ENCODE peak calls at places on chromosomes 16 and 17, in five cellular contexts. One of them, this sample, is unnamed.

GRCh38 chr16:17590711-17591654 is 120.2 kb upstream of the XYLT1 start:
- DNase-seq in stomach: no peak
- DNase-seq in HepG2: no peak
- DNase-seq in heart left ventricle: no peak
- DNase-seq in adrenal gland: no peak
- DNase-seq in this sample: no peak

GRCh38 chr16:74825941-74826340 is 51.3 kb upstream of the FA2H start:
- DNase-seq in stomach: no peak
- DNase-seq in heart left ventricle: no peak
- DNase-seq in adrenal gland: no peak
- DNase-seq in HepG2: no peak
- DNase-seq in this sample: no peak

GRCh38 chr16:84730406-84731106 is 30.8 kb downstream of the USP10 start:
- DNase-seq in stomach: peak; percentile 63
- DNase-seq in adrenal gland: peak; percentile 79
- DNase-seq in HepG2: peak; percentile 74
- DNase-seq in heart left ventricle: peak; percentile 57
- DNase-seq in this sample: peak; percentile 56

GRCh38 chr17:51299859-51300258 is 39.5 kb downstream of the UTP18 start:
- DNase-seq in stomach: no peak
- DNase-seq in heart left ventricle: no peak
- DNase-seq in HepG2: no peak
- DNase-seq in adrenal gland: no peak
- DNase-seq in this sample: no peak

GRCh38 chr17:73632513-73632912 is 11.7 kb downstream of the SDK2 start:
- DNase-seq in heart left ventricle: no peak
- DNase-seq in adrenal gland: no peak
- DNase-seq in stomach: no peak
- DNase-seq in HepG2: no peak
- DNase-seq in this sample: no peak

GRCh38 chr16:67926181-67926742 is 5.4 kb downstream of the CTRL start:
- DNase-seq in heart left ventricle: no peak
- DNase-seq in adrenal gland: no peak
- DNase-seq in stomach: peak; percentile 63
- DNase-seq in HepG2: no peak
- DNase-seq in this sample: no peak

GRCh38 chr16:2822158-2822495 is 5.1 kb downstream of the PRSS21 start:
- DNase-seq in HepG2: no peak
- DNase-seq in adrenal gland: peak; percentile 2
- DNase-seq in heart left ventricle: no peak
- DNase-seq in stomach: no peak
- DNase-seq in this sample: no peak

GRCh38 chr16:8678068-8678927 is 3.9 kb downstream of the ABAT start:
- DNase-seq in adrenal gland: no peak
- DNase-seq in HepG2: peak; percentile 100
- DNase-seq in stomach: no peak
- DNase-seq in heart left ventricle: no peak
- DNase-seq in this sample: peak; percentile 44

GRCh38 chr16:47204736-47205499 is 61.2 kb upstream of the NETO2 start:
- DNase-seq in stomach: no peak
- DNase-seq in HepG2: no peak
- DNase-seq in heart left ventricle: no peak
- DNase-seq in adrenal gland: no peak
- DNase-seq in this sample: no peak

GRCh38 chr17:78340183-78340955 is 19.5 kb downstream of the SOCS3 start:
- DNase-seq in stomach: no peak
- DNase-seq in HepG2: no peak
- DNase-seq in heart left ventricle: no peak
- DNase-seq in adrenal gland: no peak
- DNase-seq in this sample: no peak

GRCh38 chr17:78343099-78343432 is 16.8 kb downstream of the SOCS3 start:
- DNase-seq in HepG2: no peak
- DNase-seq in adrenal gland: peak; percentile 81
- DNase-seq in stomach: peak; percentile 52
- DNase-seq in heart left ventricle: peak; percentile 82
- DNase-seq in this sample: peak; percentile 89

GRCh38 chr17:78342438-78343098 is 17.3 kb downstream of the SOCS3 start:
- DNase-seq in heart left ventricle: peak; percentile 65
- DNase-seq in adrenal gland: peak; percentile 83
- DNase-seq in HepG2: no peak
- DNase-seq in stomach: no peak
- DNase-seq in this sample: peak; percentile 86

GRCh38 chr17:78343433-78344201 is 16.3 kb downstream of the SOCS3 start:
- DNase-seq in adrenal gland: no peak
- DNase-seq in heart left ventricle: no peak
- DNase-seq in HepG2: no peak
- DNase-seq in stomach: peak; percentile 50
- DNase-seq in this sample: peak; percentile 36

GRCh38 chr17:78341559-78342437 is 18.1 kb downstream of the SOCS3 start:
- DNase-seq in HepG2: no peak
- DNase-seq in stomach: peak; percentile 79
- DNase-seq in heart left ventricle: peak; percentile 86
- DNase-seq in adrenal gland: peak; percentile 83
- DNase-seq in this sample: peak; percentile 65
- TF ChIP-seq POLR2A in HepG2: no peak
- TF ChIP-seq POLR2A in stomach: no peak
- TF ChIP-seq POLR2A in heart left ventricle: no peak
- TF ChIP-seq POLR2A in adrenal gland: peak; percentile 29
- TF ChIP-seq POLR2A in this sample: peak; percentile 63

GRCh38 chr17:50055426-50056216 is at the start of gene ITGA3:
- DNase-seq in adrenal gland: peak; percentile 88
- DNase-seq in HepG2: no peak
- DNase-seq in stomach: peak; percentile 89
- DNase-seq in heart left ventricle: peak; percentile 80
- DNase-seq in this sample: peak; percentile 89
- TF ChIP-seq POLR2A in adrenal gland: peak; percentile 72
- TF ChIP-seq POLR2A in HepG2: no peak
- TF ChIP-seq POLR2A in stomach: no peak
- TF ChIP-seq POLR2A in heart left ventricle: no peak
- TF ChIP-seq POLR2A in this sample: peak; percentile 95

GRCh38 chr17:7686221-7687071 is 844 bp downstream of the TP53 start:
- DNase-seq in HepG2: peak; percentile 77
- DNase-seq in stomach: peak; percentile 76
- DNase-seq in heart left ventricle: peak; percentile 82
- DNase-seq in adrenal gland: peak; percentile 84
- DNase-seq in this sample: no peak
- TF ChIP-seq POLR2A in HepG2: peak; percentile 75
- TF ChIP-seq POLR2A in stomach: no peak
- TF ChIP-seq POLR2A in heart left ventricle: peak; percentile 80
- TF ChIP-seq POLR2A in adrenal gland: peak; percentile 96
- TF ChIP-seq POLR2A in this sample: peak; percentile 58

GRCh38 chr17:7016406-7016805 is 4.0 kb downstream of the RNASEK start:
- DNase-seq in HepG2: no peak
- DNase-seq in heart left ventricle: no peak
- DNase-seq in stomach: no peak
- DNase-seq in adrenal gland: no peak
- DNase-seq in this sample: no peak

GRCh38 chr17:7011942-7012254 is 526 bp upstream of the RNASEK start:
- DNase-seq in HepG2: no peak
- DNase-seq in heart left ventricle: no peak
- DNase-seq in stomach: no peak
- DNase-seq in adrenal gland: no peak
- DNase-seq in this sample: no peak

GRCh38 chr17:7015587-7016020 is 3.2 kb downstream of the RNASEK start:
- DNase-seq in stomach: no peak
- DNase-seq in adrenal gland: peak; percentile 35
- DNase-seq in HepG2: no peak
- DNase-seq in heart left ventricle: no peak
- DNase-seq in this sample: no peak

GRCh38 chr17:7014995-7015586 is 2.7 kb downstream of the RNASEK start:
- DNase-seq in heart left ventricle: no peak
- DNase-seq in HepG2: no peak
- DNase-seq in stomach: no peak
- DNase-seq in adrenal gland: peak; percentile 45
- DNase-seq in this sample: peak; percentile 62

DNA sequence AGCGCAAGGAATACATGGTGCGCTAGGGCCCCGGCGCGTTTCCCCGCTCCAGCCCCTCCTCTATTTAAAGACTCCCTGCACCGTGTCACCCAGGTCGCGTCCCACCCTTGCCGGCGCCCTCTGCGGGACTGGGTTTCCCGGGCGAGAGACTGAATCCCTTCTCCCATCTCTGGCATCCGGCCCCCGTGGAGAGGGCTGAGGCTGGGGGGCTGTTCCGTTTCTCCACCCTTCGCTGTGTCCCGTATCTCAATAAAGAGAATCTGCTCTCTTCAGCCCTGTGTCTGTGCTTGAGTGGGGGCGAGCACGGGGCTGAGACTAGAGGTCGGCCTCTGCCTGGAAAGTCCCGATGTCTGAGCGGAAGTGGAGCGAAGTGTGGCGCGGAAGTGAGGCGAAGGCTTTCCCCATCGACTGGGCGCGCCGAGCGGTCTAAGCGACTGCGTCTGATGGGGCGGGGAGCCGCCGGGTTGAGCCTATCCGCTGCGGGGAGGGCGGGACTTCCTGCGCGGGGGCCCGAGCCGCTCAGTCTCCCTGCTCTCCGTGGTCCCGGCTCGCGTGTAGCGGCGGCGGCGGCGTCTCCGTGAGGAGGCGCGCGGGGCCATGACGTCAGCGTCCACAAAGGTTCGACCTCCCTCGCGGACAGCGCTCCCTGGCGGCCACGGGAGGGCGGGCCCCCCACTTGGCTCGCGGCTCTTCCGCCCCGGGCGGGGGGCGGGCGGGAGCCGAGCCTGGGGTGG is 2.0 kb downstream of the RNASEK start:
- DNase-seq in stomach: peak; percentile 99
- DNase-seq in adrenal gland: peak; percentile 99
- DNase-seq in HepG2: peak; percentile 90
- DNase-seq in heart left ventricle: peak; percentile 98
- DNase-seq in this sample: peak; percentile 94
- TF ChIP-seq POLR2A in stomach: no peak
- TF ChIP-seq POLR2A in adrenal gland: peak; percentile 95
- TF ChIP-seq POLR2A in HepG2: peak; percentile 92
- TF ChIP-seq POLR2A in heart left ventricle: peak; percentile 68
- TF ChIP-seq POLR2A in this sample: peak; percentile 58

GRCh38 chr17:78736526-78737079 is 45.5 kb downstream of the CYTH1 start:
- DNase-seq in HepG2: no peak
- DNase-seq in stomach: peak; percentile 94
- DNase-seq in heart left ventricle: peak; percentile 83
- DNase-seq in adrenal gland: no peak
- DNase-seq in this sample: no peak
- TF ChIP-seq POLR2A in HepG2: no peak
- TF ChIP-seq POLR2A in stomach: no peak
- TF ChIP-seq POLR2A in heart left ventricle: peak; percentile 42
- TF ChIP-seq POLR2A in adrenal gland: no peak
- TF ChIP-seq POLR2A in this sample: no peak

GRCh38 chr17:33871720-33872535 is 383.2 kb upstream of the CCL2 start:
- DNase-seq in heart left ventricle: no peak
- DNase-seq in stomach: no peak
- DNase-seq in adrenal gland: no peak
- DNase-seq in HepG2: no peak
- DNase-seq in this sample: peak; percentile 26
- TF ChIP-seq POLR2A in heart left ventricle: no peak
- TF ChIP-seq POLR2A in stomach: no peak
- TF ChIP-seq POLR2A in adrenal gland: no peak
- TF ChIP-seq POLR2A in HepG2: no peak
- TF ChIP-seq POLR2A in this sample: no peak